ENCODE peak calls at places on chromosome 20, in five cellular contexts. X is GM19239, W is Right ventricle myocardium inferior, A is astrocyte, C is T1000. B is an unnamed sample.

GRCh38 chr20:31713312-31714049 is 9.2 kb downstream of the BCL2L1 start:
- DNase-seq in X (no peak), W (peak), A (peak), C (peak), B (no peak)

GRCh38 chr20:44247676-44248419 is 740 bp downstream of the GDAP1L1 start:
- DNase-seq in X (no peak), W (no peak), A (peak), C (no peak), B (no peak)

GRCh38 chr20:37921341-37921929 is 18.5 kb downstream of the VSTM2L start:
- DNase-seq in X (no peak), W (no peak), A (no peak), C (no peak), B (peak)

GRCh38 chr20:40980106-40980827 is 48.4 kb upstream of the TOP1 start:
- DNase-seq in X (no peak), W (no peak), A (no peak), C (no peak), B (no peak)

GRCh38 chr20:43936371-43936770 is 21.7 kb downstream of the TOX2 start:
- DNase-seq in X (no peak), W (no peak), A (no peak), C (no peak), B (no peak)

GRCh38 chr20:32742322-32743236 is 688 bp downstream of the COMMD7 start:
- DNase-seq in X (no peak), W (no peak), A (no peak), C (no peak), B (no peak)

GRCh38 chr20:46423882-46424482 is 17.6 kb upstream of the ELMO2 start:
- DNase-seq in X (no peak), W (no peak), A (no peak), C (no peak), B (no peak)

GRCh38 chr20:38893485-38894090 is 32.6 kb upstream of the FAM83D start:
- DNase-seq in X (peak), W (peak), A (no peak), C (no peak), B (no peak)

GRCh38 chr20:64161595-64162238 is 2.5 kb upstream of the MYT1 start:
- DNase-seq in X (peak), W (peak), A (peak), C (no peak), B (no peak)

GRCh38 chr20:4998160-4998651 is 3.1 kb downstream of the SLC23A2 start:
- DNase-seq in X (no peak), W (no peak), A (no peak), C (no peak), B (no peak)

GRCh38 chr20:38658879-38659612 is 57.4 kb downstream of the ARHGAP40 start:
- DNase-seq in X (peak), W (no peak), A (no peak), C (no peak), B (no peak)

GRCh38 chr20:39823239-39823638 is 861.1 kb downstream of the DHX35 start:
- DNase-seq in X (no peak), W (no peak), A (peak), C (peak), B (no peak)

GRCh38 chr20:62523473-62524203 is 47.8 kb upstream of the GATA5 start:
- DNase-seq in X (no peak), W (no peak), A (no peak), C (no peak), B (no peak)

GRCh38 chr20:53202781-53203180 is 230.6 kb downstream of the TSHZ2 start:
- DNase-seq in X (no peak), W (no peak), A (peak), C (no peak), B (no peak)

GRCh38 chr20:63529861-63530787 is 7.1 kb downstream of the PTK6 start:
- DNase-seq in X (no peak), W (peak), A (no peak), C (no peak), B (no peak)

GRCh38 chr20:23435675-23436539 is 3.6 kb upstream of the CSTL1 start:
- DNase-seq in X (no peak), W (no peak), A (no peak), C (no peak), B (no peak)

GRCh38 chr20:43843965-43844660 is 70.5 kb upstream of the TOX2 start:
- DNase-seq in X (no peak), W (no peak), A (no peak), C (no peak), B (no peak)

GRCh38 chr20:24676978-24677370 is 207.5 kb downstream of the SYNDIG1 start:
- DNase-seq in X (no peak), W (no peak), A (no peak), C (no peak), B (no peak)

GRCh38 chr20:50467618-50468373 is 42.4 kb upstream of the PTPN1 start:
- DNase-seq in X (peak), W (no peak), A (peak), C (no peak), B (no peak)

GRCh38 chr20:34744847-34745246 is 40.7 kb downstream of the TP53INP2 start:
- DNase-seq in X (no peak), W (no peak), A (no peak), C (no peak), B (no peak)

GRCh38 chr20:37669062-37669772 is 24.6 kb upstream of the CTNNBL1 start:
- DNase-seq in X (no peak), W (no peak), A (no peak), C (peak), B (no peak)

GRCh38 chr20:11544029-11544678 is 373.5 kb upstream of the BTBD3 start:
- DNase-seq in X (no peak), W (no peak), A (peak), C (peak), B (peak)

GRCh38 chr20:33724439-33725094 is 4.5 kb upstream of the PXMP4 start:
- DNase-seq in X (no peak), W (no peak), A (no peak), C (no peak), B (no peak)

GRCh38 chr20:35303735-35304431 is 11.7 kb upstream of the FAM83C start:
- DNase-seq in X (peak), W (peak), A (peak), C (peak), B (peak)

GRCh38 chr20:750801-751200 is 17.5 kb downstream of the SLC52A3 start:
- DNase-seq in X (no peak), W (no peak), A (no peak), C (no peak), B (no peak)